ENCODE peak calls at places on chromosomes 16 and 17, in six cellular contexts. P, J, E, Q, H and X are unnamed samples.

GRCh38 chr16:54284319-54284930 is 2.2 kb downstream of the IRX3 start:
- DNase-seq in P (no peak), J (peak; percentile 12), E (no peak), Q (no peak), H (no peak), X (no peak)

GRCh38 chr17:45046536-45047125 is 4.8 kb downstream of the DCAKD start:
- DNase-seq in P (no peak), J (no peak), E (peak; percentile 45), Q (no peak), H (no peak), X (no peak)

GRCh38 chr17:55672585-55673501 is 49.8 kb downstream of the TMEM100 start:
- DNase-seq in P (no peak), J (no peak), E (no peak), Q (no peak), H (no peak), X (no peak)

GRCh38 chr16:19502395-19503131 is 19.3 kb downstream of the GDE1 start:
- DNase-seq in P (peak; percentile 48), J (peak; percentile 77), E (peak; percentile 76), Q (peak; percentile 75), H (peak; percentile 50), X (peak; percentile 68)

GRCh38 chr17:58968662-58969061 is 138.0 kb downstream of the TRIM37 start:
- DNase-seq in P (no peak), J (no peak), E (no peak), Q (no peak), H (peak; percentile 54), X (no peak)

GRCh38 chr16:11562941-11563340 is 23.8 kb downstream of the LITAF start:
- DNase-seq in P (no peak), J (no peak), E (no peak), Q (no peak), H (no peak), X (no peak)

GRCh38 chr16:15643453-15644305 is 725 bp upstream of the MARF1 start:
- DNase-seq in P (no peak), J (peak; percentile 22), E (no peak), Q (peak; percentile 45), H (peak; percentile 38), X (no peak)

GRCh38 chr17:34579979-34580684 is 750 bp downstream of the TMEM132E start:
- DNase-seq in P (no peak), J (no peak), E (peak; percentile 17), Q (peak; percentile 43), H (no peak), X (no peak)

GRCh38 chr16:78896280-78896679 is 704.3 kb downstream of the MAF start:
- DNase-seq in P (no peak), J (no peak), E (no peak), Q (no peak), H (no peak), X (no peak)

GRCh38 chr17:48605409-48605864 is 651 bp upstream of the HOXB6 start:
- DNase-seq in P (no peak), J (no peak), E (no peak), Q (no peak), H (no peak), X (no peak)

GRCh38 chr17:27552467-27552779 is 78.6 kb upstream of the LGALS9 start:
- DNase-seq in P (no peak), J (no peak), E (peak; percentile 36), Q (no peak), H (no peak), X (no peak)